ENCODE peak calls at places on chromosomes 13 and 19, in four cellular contexts. Y is K562, C is GM12878, N is HepG2. L is an unnamed sample.

GRCh38 chr19:40718774-40719391 is 2.0 kb downstream of the ITPKC start:
- DNase-seq in N (peak; percentile 79), C (peak; percentile 8), Y (peak; percentile 67), L (peak; percentile 59)

GRCh38 chr19:29086646-29087045 is 126.3 kb downstream of the UQCRFS1 start:
- DNase-seq in C (no peak), Y (no peak), N (no peak), L (no peak)

GRCh38 chr13:23381877-23382276 is 51.6 kb downstream of the SACS start:
- DNase-seq in N (no peak), Y (no peak), C (no peak), L (no peak)

GRCh38 chr13:113981201-113981605 is 7.3 kb upstream of the C13orf46 start:
- DNase-seq in N (no peak), C (no peak), Y (no peak), L (peak; percentile 78)

GRCh38 chr13:48727252-48728011 is 73.7 kb downstream of the CYSLTR2 start:
- DNase-seq in Y (no peak), N (no peak), C (no peak), L (no peak)

GRCh38 chr19:15155296-15155695 is 45.5 kb downstream of the NOTCH3 start:
- DNase-seq in C (no peak), N (no peak), Y (no peak), L (no peak)

GRCh38 chr13:82636119-82636518 is 1246.2 kb downstream of the SLITRK1 start:
- DNase-seq in Y (no peak), N (no peak), C (no peak), L (no peak)

GRCh38 chr19:35959040-35959967 is 23.1 kb downstream of the LRFN3 start:
- DNase-seq in N (no peak), C (no peak), Y (no peak), L (no peak)

GRCh38 chr13:93260591-93260990 is 34.0 kb downstream of the GPC6 start:
- DNase-seq in N (no peak), Y (no peak), C (no peak), L (no peak)

GRCh38 chr19:15194938-15195337 is 5.9 kb downstream of the NOTCH3 start:
- DNase-seq in N (no peak), C (no peak), Y (no peak), L (no peak)

DNA sequence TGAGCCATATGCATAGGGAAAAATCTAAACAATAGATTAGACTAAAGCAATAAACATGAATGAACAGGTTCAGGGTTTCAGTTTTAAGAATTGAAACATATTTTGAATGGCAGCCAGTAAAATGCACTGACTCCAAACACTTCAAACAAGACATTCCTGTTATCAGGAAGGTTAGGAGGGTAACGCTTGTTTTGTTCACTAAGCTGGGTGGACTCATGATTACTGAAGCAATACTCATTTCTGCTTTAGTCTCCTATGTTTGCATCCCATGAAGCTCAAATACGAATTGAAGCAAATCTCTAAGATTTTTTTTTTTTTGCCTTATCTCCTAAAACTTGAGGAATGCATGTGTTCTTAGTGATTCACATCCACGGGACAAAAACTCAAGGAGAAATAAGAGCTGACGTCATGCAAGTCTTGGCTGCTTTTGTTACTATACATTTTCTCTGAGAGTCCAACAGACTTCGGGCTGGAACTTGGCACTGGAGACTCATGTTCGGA is 29.1 kb upstream of the IGFL4 start:
- DNase-seq in N (peak; percentile 42), C (no peak), Y (no peak), L (no peak)
- TF ChIP-seq ATF3 in N (no peak), C (no peak), Y (peak; percentile 55), L (no peak)

GRCh38 chr19:5193192-5193591 is 147.4 kb downstream of the PTPRS start:
- DNase-seq in Y (no peak), C (no peak), N (no peak), L (no peak)
- TF ChIP-seq POLR2AphosphoS5 in Y (no peak), C (no peak), N (no peak), L (no peak)

DNA sequence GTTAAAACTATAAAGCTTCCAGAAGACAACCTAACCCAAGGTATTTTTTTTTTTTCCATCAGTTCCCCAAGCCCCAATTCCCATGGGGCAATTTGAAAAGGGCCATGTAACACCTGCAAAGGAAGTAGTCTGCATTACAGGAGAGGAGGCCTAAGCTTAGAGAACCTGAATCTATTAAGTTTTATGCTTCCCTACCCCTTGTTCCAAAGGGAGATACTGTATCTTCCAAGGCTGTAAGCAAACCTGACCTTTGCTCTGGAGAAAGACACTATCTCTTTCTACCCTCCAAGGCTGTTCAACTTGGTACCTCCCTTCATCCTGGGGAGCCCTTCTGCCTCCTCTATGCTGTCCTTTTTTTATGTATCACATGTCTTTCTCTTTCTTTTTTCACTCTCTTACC is 15.0 kb downstream of the KATNAL1 start:
- DNase-seq in Y (no peak), N (no peak), C (no peak), L (no peak)
- TF ChIP-seq ZBTB33 in Y (no peak), N (no peak), C (no peak), L (no peak)

GRCh38 chr19:4171676-4172075 is 10.7 kb downstream of the SIRT6 start:
- DNase-seq in C (no peak), Y (no peak), N (no peak), L (no peak)
- TF ChIP-seq ATF3 in C (no peak), Y (no peak), N (no peak), L (no peak)

GRCh38 chr19:55641376-55642152 is 762 bp downstream of the ZNF580 start:
- DNase-seq in C (no peak), Y (peak; percentile 27), N (no peak), L (no peak)
- TF ChIP-seq POLR2AphosphoS5 in C (no peak), Y (no peak), N (no peak), L (no peak)

DNA sequence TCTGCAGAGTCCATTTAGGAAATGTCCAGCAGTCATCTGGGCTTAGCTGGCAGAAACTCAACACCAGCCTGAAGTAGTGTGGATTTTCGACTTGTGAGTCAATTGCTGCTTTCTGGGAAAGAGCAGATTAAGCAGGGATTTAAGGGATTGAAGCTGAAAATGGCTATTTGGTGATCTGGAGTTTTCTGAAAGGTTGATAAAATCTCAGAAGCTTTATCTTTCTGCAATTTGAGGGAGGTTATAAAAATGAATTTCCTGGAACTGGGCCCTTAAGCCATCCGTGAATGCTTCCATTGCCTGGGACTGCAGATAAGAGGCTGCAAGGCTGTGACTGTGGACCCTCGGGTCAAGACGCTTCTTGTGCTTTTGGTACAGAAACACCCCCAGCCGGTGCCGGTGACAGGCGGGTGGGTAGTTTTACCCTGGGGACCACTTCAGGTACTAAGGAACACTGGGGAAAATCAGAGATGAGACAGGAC is 61.5 kb downstream of the COL4A1 start:
- DNase-seq in Y (no peak), C (no peak), N (no peak), L (no peak)
- TF ChIP-seq ZBTB33 in Y (no peak), C (no peak), N (no peak), L (no peak)

GRCh38 chr13:21008026-21008425 is 53.4 kb downstream of the LATS2 start:
- DNase-seq in C (no peak), N (no peak), Y (no peak), L (no peak)
- TF ChIP-seq ATF3 in C (no peak), N (no peak), Y (no peak), L (no peak)

L was measured in HCT116.